ENCODE peak calls at places on chromosomes 5 and 9, in four cellular contexts. L is cardiac muscle cell, X is hepatocyte, C is left ventricle myocardium inferior. W is an unnamed sample.

GRCh38 chr5:16120579-16120978 is 59.0 kb downstream of the MARCHF11 start:
- DNase-seq in L (peak; percentile 69), X (no peak), C (no peak), W (no peak)

GRCh38 chr5:156474251-156474650 is 147.3 kb downstream of the SGCD start:
- DNase-seq in C (peak; percentile 71), X (no peak), L (peak; percentile 62), W (no peak)

GRCh38 chr5:87383216-87383615 is 29.5 kb downstream of the CCNH start:
- DNase-seq in X (no peak), L (no peak), C (no peak), W (no peak)

GRCh38 chr5:68911840-68912690 is 181.7 kb upstream of the SLC30A5 start:
- DNase-seq in X (peak; percentile 50), C (no peak), L (peak; percentile 2), W (no peak)

GRCh38 chr9:2469681-2470141 is 151.9 kb upstream of the VLDLR start:
- DNase-seq in C (peak; percentile 41), L (peak; percentile 44), X (no peak), W (peak; percentile 81)

GRCh38 chr9:111807197-111807596 is 12.5 kb upstream of the SHOC1 start:
- DNase-seq in C (no peak), L (no peak), X (no peak), W (no peak)

GRCh38 chr9:98428452-98428851 is 173.0 kb upstream of the TBC1D2 start:
- DNase-seq in L (no peak), X (no peak), C (no peak), W (no peak)

GRCh38 chr5:174533771-174534221 is 190.6 kb upstream of the MSX2 start:
- DNase-seq in C (no peak), L (no peak), X (peak; percentile 60), W (no peak)

GRCh38 chr5:152634596-152634995 is 229.5 kb upstream of the NMUR2 start:
- DNase-seq in X (peak; percentile 38), C (no peak), L (peak; percentile 60), W (peak; percentile 52)

GRCh38 chr9:126707083-126707482 is 93.4 kb downstream of the LMX1B start:
- DNase-seq in L (no peak), X (no peak), C (no peak), W (no peak)

GRCh38 chr5:154202379-154203260 is 12.1 kb downstream of the GALNT10 start:
- DNase-seq in L (no peak), X (no peak), C (no peak), W (peak; percentile 60)

GRCh38 chr9:133149130-133150015 is 14.3 kb downstream of the GBGT1 start:
- DNase-seq in L (peak; percentile 92), X (peak; percentile 97), C (peak; percentile 89), W (peak; percentile 93)

GRCh38 chr9:113221800-113222481 is 597 bp downstream of the SLC31A1 start:
- DNase-seq in C (no peak), X (no peak), L (no peak), W (no peak)

GRCh38 chr9:136116360-136117098 is 2.1 kb downstream of the TMEM250 start:
- DNase-seq in L (no peak), X (no peak), C (no peak), W (no peak)

GRCh38 chr5:177147239-177147638 is 13.7 kb downstream of the NSD1 start:
- DNase-seq in C (no peak), X (no peak), L (no peak), W (no peak)

GRCh38 chr9:137813651-137814415 is 63.7 kb upstream of the CACNA1B start:
- DNase-seq in L (no peak), C (no peak), X (no peak), W (no peak)

GRCh38 chr9:126497673-126498255 is 116.0 kb upstream of the LMX1B start:
- DNase-seq in C (no peak), L (no peak), X (no peak), W (no peak)

GRCh38 chr9:4375424-4376195 is 75.7 kb upstream of the GLIS3 start:
- DNase-seq in L (peak; percentile 38), C (no peak), X (peak; percentile 56), W (no peak)

GRCh38 chr5:172505403-172505759 is 51.1 kb upstream of the SH3PXD2B start:
- DNase-seq in C (no peak), X (no peak), L (no peak), W (peak; percentile 20)

GRCh38 chr9:131595771-131596743 is 50.7 kb downstream of the PRRT1B start:
- DNase-seq in X (no peak), L (no peak), C (no peak), W (no peak)

GRCh38 chr9:131593936-131594665 is 48.8 kb downstream of the PRRT1B start:
- DNase-seq in X (no peak), L (no peak), C (no peak), W (no peak)

GRCh38 chr9:131598121-131598520 is 52.8 kb downstream of the PRRT1B start:
- DNase-seq in C (peak; percentile 55), X (no peak), L (no peak), W (no peak)

GRCh38 chr9:131594906-131595675 is 49.8 kb downstream of the PRRT1B start:
- DNase-seq in L (no peak), X (no peak), C (no peak), W (peak; percentile 39)

GRCh38 chr9:131597246-131597645 is 51.9 kb downstream of the PRRT1B start:
- DNase-seq in C (no peak), L (no peak), X (no peak), W (no peak)
- H3K27ac ChIP-seq in C (no peak overlapping the region), L (no peak overlapping the region), X (no peak overlapping the region), W (no peak overlapping the region)

DNA sequence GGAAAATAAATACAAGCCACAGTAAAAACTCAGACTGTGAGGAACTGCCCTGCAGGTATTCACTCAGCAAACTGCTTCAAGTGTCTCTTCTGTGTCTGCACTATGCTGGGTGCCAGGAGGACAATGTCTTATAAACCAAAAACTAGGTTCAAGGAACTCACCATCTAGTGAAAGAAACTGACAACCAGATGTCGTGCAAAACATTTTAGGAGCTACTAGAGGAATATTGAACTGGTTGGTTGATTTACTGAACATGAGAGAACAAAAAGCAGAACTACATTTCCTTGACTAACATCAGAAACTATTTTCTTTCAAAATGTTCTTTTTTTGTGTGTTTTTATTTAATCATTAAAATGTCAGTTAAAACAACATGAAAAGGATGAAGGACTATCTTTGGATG is 35.2 kb downstream of the ZNF366 start:
- DNase-seq in C (no peak), L (no peak), X (no peak), W (no peak)
- H3K4me1 ChIP-seq in C (peaks cover 35% of the 10 kb centered on the region), L (no peaks in the 10 kb centered on the region), X (no peaks in the 10 kb centered on the region), W (no peaks in the 10 kb centered on the region)

GRCh38 chr9:89441655-89441970 is 56.3 kb downstream of the SEMA4D start:
- DNase-seq in X (no peak), L (no peak), C (no peak), W (no peak)

GRCh38 chr9:89439571-89439970 is 58.3 kb downstream of the SEMA4D start:
- DNase-seq in X (no peak), C (no peak), L (no peak), W (no peak)

GRCh38 chr9:89440548-89440947 is 57.4 kb downstream of the SEMA4D start:
- DNase-seq in C (peak; percentile 29), L (no peak), X (no peak), W (no peak)

GRCh38 chr9:89440951-89441654 is 56.8 kb downstream of the SEMA4D start:
- DNase-seq in L (no peak), C (no peak), X (no peak), W (no peak)

GRCh38 chr9:89440046-89440445 is 57.9 kb downstream of the SEMA4D start:
- DNase-seq in X (no peak), L (no peak), C (no peak), W (no peak)
- H3K27ac ChIP-seq in X (no peak overlapping the region), L (no peak overlapping the region), C (no peak overlapping the region), W (no peak overlapping the region)

GRCh38 chr5:14199902-14200301 is 56.8 kb downstream of the TRIO start:
- DNase-seq in C (peak; percentile 40), L (no peak), X (no peak), W (no peak)

GRCh38 chr5:14200312-14200990 is 57.3 kb downstream of the TRIO start:
- DNase-seq in L (no peak), X (no peak), C (no peak), W (no peak)

GRCh38 chr5:14202462-14202861 is 59.3 kb downstream of the TRIO start:
- DNase-seq in L (no peak), X (no peak), C (no peak), W (no peak)

GRCh38 chr5:14204011-14204670 is 61.0 kb downstream of the TRIO start:
- DNase-seq in C (no peak), L (no peak), X (no peak), W (no peak)

DNA sequence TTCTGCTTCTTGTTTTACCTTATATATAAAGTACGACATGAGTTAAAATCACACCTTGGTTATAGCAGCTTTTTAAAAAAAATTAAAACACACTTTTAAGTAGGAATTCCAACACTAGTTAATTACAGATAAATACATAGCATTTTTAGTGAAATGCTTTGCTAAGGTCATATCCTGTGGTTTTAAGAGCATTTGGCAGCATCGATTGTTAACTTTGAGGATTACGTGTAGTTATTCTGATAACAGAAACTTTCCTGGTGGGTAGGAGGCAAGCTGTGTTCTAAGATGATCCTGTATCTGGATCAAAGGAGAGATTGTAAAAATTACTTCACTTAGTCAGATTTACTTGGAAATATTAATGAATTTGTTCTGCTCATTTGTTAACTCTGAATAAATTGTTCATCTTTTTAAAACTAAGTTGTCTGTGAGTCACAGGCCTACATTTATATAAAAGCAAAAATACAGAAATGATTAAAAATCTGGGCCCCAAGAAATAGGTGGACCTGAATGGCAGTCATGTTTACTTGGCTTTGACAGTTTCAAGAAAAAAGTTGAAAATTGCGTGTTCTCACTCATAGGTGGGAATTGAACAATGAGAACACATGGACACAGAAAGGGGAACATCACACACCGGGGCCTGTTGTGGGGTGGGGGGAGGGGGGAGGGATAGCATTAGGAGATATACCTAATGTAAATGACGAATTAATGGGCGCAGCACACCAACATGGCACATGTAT is 58.4 kb downstream of the TRIO start:
- DNase-seq in L (no peak), X (no peak), C (no peak), W (no peak)
- H3K4me1 ChIP-seq in L (peaks cover 33% of the 10 kb centered on the region), X (peaks cover 13% of the 10 kb centered on the region), C (peaks cover 98% of the 10 kb centered on the region), W (peaks cover 2% of the 10 kb centered on the region)

GRCh38 chr5:50749181-50749580 is 82.7 kb downstream of the PARP8 start:
- DNase-seq in C (no peak), X (no peak), L (no peak), W (no peak)

GRCh38 chr5:50749873-50750272 is 83.4 kb downstream of the PARP8 start:
- DNase-seq in L (no peak), X (no peak), C (no peak), W (no peak)

GRCh38 chr5:50751064-50751657 is 84.7 kb downstream of the PARP8 start:
- DNase-seq in C (no peak), L (peak; percentile 72), X (peak; percentile 73), W (peak; percentile 49)

DNA sequence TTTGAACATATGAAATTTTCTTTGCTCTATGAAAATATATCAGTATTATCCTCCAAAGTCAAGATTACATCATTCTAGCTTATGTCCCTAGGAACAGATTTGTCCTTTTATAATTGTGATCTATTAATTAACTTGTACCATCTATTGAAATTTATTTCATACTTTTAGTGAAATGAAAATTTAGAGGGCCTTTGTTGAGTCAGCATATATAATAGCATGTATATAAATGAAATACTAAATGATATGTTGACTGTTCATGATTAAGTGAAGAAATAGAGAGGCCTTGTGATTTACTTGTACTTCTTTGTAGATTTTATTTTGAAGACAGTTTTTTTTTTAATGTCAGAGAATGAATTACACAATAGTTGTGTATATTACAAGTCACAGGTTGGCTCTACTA is 86.4 kb downstream of the PARP8 start:
- DNase-seq in C (no peak), L (no peak), X (no peak), W (no peak)
- H3K27ac ChIP-seq in C (no peak overlapping the region), L (no peak overlapping the region), X (no peak overlapping the region), W (no peak overlapping the region)